ENCODE peak calls at places on chromosomes 3 and 15, in nine cellular contexts. V, W, K, J, Z, I, R, Y and A are unnamed samples.

GRCh38 chr3:152688313-152688712 is 146.6 kb upstream of the P2RY1 start:
- DNase-seq in Z (no peak), R (no peak), K (no peak), J (no peak), Y (no peak), W (no peak), V (no peak), I (no peak), A (no peak)

GRCh38 chr3:172522871-172523818 is at the start of gene TNFSF10:
- DNase-seq in K (no peak), R (peak), Y (peak), Z (peak), W (peak), I (peak), V (peak), J (peak), A (peak)

GRCh38 chr15:25664761-25665160 is 198.4 kb downstream of the ATP10A start:
- DNase-seq in K (no peak), Z (no peak), V (no peak), R (no peak), W (no peak), Y (no peak), I (no peak), J (no peak), A (no peak)

GRCh38 chr3:100022506-100022905 is 91.8 kb downstream of the FILIP1L start:
- DNase-seq in Y (no peak), K (no peak), Z (no peak), J (no peak), R (no peak), I (no peak), V (no peak), W (no peak), A (no peak)

GRCh38 chr15:56982987-56983386 is 64.5 kb downstream of the TCF12 start:
- DNase-seq in R (no peak), V (no peak), W (no peak), Y (no peak), Z (no peak), J (no peak), I (no peak), K (no peak), A (no peak)

GRCh38 chr3:125389282-125389681 is 14.2 kb upstream of the ZNF148 start:
- DNase-seq in W (no peak), Z (no peak), I (no peak), J (no peak), R (no peak), V (no peak), Y (no peak), K (no peak), A (no peak)

GRCh38 chr3:177488740-177489139 is 291.5 kb upstream of the TBL1XR1 start:
- DNase-seq in Z (no peak), V (no peak), K (no peak), W (no peak), J (no peak), I (no peak), Y (no peak), R (no peak), A (no peak)

GRCh38 chr3:162776137-162776536 is 1279.5 kb downstream of the OTOL1 start:
- DNase-seq in R (no peak), Z (no peak), V (no peak), I (no peak), Y (no peak), J (no peak), W (no peak), K (no peak), A (no peak)

GRCh38 chr3:149577801-149578200 is 80.0 kb downstream of the WWTR1 start:
- DNase-seq in I (no peak), Y (no peak), Z (no peak), V (no peak), R (no peak), W (no peak), K (no peak), J (no peak), A (no peak)

GRCh38 chr3:149571381-149571780 is 86.4 kb downstream of the WWTR1 start:
- DNase-seq in Z (no peak), I (no peak), Y (no peak), J (no peak), R (no peak), V (no peak), K (no peak), W (no peak), A (no peak)

GRCh38 chr3:149576071-149576564 is 81.7 kb downstream of the WWTR1 start:
- DNase-seq in K (no peak), J (peak), I (no peak), Y (no peak), R (no peak), W (no peak), V (peak), Z (no peak), A (no peak)

GRCh38 chr3:149575213-149575961 is 82.4 kb downstream of the WWTR1 start:
- DNase-seq in Z (no peak), I (peak), J (no peak), K (no peak), R (peak), Y (no peak), W (no peak), V (peak), A (no peak)

GRCh38 chr3:149572796-149573414 is 84.9 kb downstream of the WWTR1 start:
- DNase-seq in I (no peak), Y (no peak), K (no peak), J (no peak), V (no peak), W (no peak), Z (no peak), R (no peak), A (no peak)
- TF ChIP-seq POLR2AphosphoS5 in I (no peak), Y (no peak), K (peak), J (no peak), V (no peak), W (no peak), Z (no peak), R (no peak), A (no peak)

DNA sequence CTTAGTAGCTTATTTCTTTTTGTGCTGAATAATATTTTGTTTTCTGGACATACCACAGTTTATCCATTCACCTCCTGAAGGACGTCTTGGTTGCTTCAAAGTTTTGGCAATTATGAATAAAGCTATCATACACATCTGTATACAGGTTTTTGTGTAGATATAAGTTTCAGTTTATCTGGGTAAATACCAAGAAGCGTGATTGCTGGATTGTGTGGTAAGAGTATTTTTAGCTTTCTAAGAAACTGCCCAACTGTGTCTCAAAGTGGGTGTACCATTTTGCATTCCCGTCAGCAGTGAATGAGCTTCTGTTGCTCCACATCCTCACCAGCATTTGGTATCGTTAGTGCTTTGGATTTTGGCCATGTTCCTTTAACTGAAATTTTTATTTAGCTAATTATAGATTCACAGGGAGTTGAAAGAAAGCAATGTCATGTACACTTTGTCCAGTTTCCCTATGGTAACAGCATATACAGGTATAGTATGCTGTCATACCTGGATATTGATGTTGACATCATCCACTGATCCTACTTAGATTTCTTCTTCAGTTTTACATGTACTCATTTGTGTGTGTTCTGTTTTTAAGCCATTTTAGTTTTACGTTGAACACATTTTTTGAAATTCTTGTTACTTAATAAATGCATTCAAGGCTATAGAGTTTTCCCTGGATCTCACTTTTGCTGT is 11.9 kb downstream of the ARID3B start:
- DNase-seq in K (no peak), J (no peak), Z (no peak), R (no peak), Y (no peak), W (no peak), V (no peak), I (no peak), A (no peak)
- TF ChIP-seq EP300 in K (no peak), J (no peak), Z (no peak), R (no peak), Y (no peak), W (no peak), V (no peak), I (no peak), A (no peak)

GRCh38 chr3:102165367-102165766 is 269.4 kb upstream of the ZPLD1 start:
- DNase-seq in W (no peak), Z (no peak), I (no peak), V (no peak), Y (no peak), K (no peak), J (no peak), R (no peak), A (no peak)

GRCh38 chr3:102163818-102164154 is 271.0 kb upstream of the ZPLD1 start:
- DNase-seq in J (no peak), K (no peak), R (no peak), Z (no peak), W (no peak), Y (no peak), V (no peak), I (no peak), A (no peak)

GRCh38 chr3:102162251-102162650 is 272.6 kb upstream of the ZPLD1 start:
- DNase-seq in J (no peak), Y (no peak), Z (no peak), W (no peak), R (no peak), I (no peak), V (no peak), K (no peak), A (no peak)

GRCh38 chr3:102161362-102162006 is 273.3 kb upstream of the ZPLD1 start:
- DNase-seq in I (no peak), V (no peak), W (no peak), J (no peak), R (no peak), Y (no peak), K (no peak), Z (no peak), A (no peak)

GRCh38 chr3:102163039-102163817 is 271.6 kb upstream of the ZPLD1 start:
- DNase-seq in W (peak), Y (no peak), J (no peak), R (no peak), K (peak), V (no peak), I (peak), Z (no peak), A (no peak)
- TF ChIP-seq POLR2AphosphoS5 in W (no peak), Y (no peak), J (no peak), R (no peak), K (peak), V (no peak), I (no peak), Z (peak), A (no peak)

GRCh38 chr3:146308222-146308621 is 57.3 kb upstream of the PLSCR4 start:
- DNase-seq in Z (no peak), K (no peak), W (no peak), J (no peak), V (no peak), Y (no peak), R (no peak), I (no peak), A (no peak)

GRCh38 chr3:146313411-146314111 is 62.7 kb upstream of the PLSCR4 start:
- DNase-seq in R (no peak), V (no peak), Z (no peak), W (no peak), I (no peak), K (no peak), J (no peak), Y (no peak), A (no peak)

GRCh38 chr3:146306024-146306423 is 55.1 kb upstream of the PLSCR4 start:
- DNase-seq in R (no peak), Z (no peak), Y (no peak), K (no peak), J (no peak), W (no peak), V (no peak), I (no peak), A (no peak)

DNA sequence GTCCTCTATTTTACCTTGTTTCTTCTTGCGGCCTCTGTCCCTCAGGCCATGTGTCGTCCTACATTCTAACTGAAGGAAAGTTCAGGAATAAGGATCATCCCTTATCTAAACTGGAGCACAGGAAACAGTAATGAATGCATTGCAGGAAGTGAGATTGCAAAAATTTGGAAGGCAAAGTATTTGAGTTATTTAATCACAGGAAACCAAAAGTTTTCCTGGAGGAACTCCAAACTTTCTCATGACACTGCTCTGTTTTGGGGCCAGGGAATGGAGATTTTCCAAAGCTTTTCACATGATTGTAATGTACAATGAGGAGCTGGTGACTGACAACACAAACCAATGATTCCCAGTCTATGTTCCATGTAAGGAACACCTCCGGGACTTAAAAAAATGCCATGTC is 57.8 kb upstream of the PLSCR4 start:
- DNase-seq in I (no peak), R (no peak), K (no peak), V (no peak), J (no peak), W (no peak), Y (no peak), Z (no peak), A (no peak)
- TF ChIP-seq EP300 in I (no peak), R (no peak), K (no peak), V (no peak), J (no peak), W (no peak), Y (no peak), Z (no peak), A (no peak)

GRCh38 chr3:148606979-148607378 is 90.7 kb upstream of the AGTR1 start:
- DNase-seq in Z (no peak), K (no peak), R (peak), I (no peak), W (no peak), J (no peak), V (no peak), Y (no peak), A (peak)

GRCh38 chr3:148605551-148605950 is 92.2 kb upstream of the AGTR1 start:
- DNase-seq in W (no peak), R (no peak), J (no peak), V (no peak), K (no peak), I (no peak), Y (no peak), Z (no peak), A (no peak)

GRCh38 chr3:148600902-148601765 is 96.6 kb upstream of the AGTR1 start:
- DNase-seq in I (no peak), W (no peak), V (peak), Y (no peak), Z (no peak), J (no peak), K (no peak), R (no peak), A (peak)

GRCh38 chr3:148601766-148602685 is 95.7 kb upstream of the AGTR1 start:
- DNase-seq in J (no peak), V (peak), I (no peak), W (no peak), K (no peak), Y (no peak), Z (no peak), R (no peak), A (no peak)

DNA sequence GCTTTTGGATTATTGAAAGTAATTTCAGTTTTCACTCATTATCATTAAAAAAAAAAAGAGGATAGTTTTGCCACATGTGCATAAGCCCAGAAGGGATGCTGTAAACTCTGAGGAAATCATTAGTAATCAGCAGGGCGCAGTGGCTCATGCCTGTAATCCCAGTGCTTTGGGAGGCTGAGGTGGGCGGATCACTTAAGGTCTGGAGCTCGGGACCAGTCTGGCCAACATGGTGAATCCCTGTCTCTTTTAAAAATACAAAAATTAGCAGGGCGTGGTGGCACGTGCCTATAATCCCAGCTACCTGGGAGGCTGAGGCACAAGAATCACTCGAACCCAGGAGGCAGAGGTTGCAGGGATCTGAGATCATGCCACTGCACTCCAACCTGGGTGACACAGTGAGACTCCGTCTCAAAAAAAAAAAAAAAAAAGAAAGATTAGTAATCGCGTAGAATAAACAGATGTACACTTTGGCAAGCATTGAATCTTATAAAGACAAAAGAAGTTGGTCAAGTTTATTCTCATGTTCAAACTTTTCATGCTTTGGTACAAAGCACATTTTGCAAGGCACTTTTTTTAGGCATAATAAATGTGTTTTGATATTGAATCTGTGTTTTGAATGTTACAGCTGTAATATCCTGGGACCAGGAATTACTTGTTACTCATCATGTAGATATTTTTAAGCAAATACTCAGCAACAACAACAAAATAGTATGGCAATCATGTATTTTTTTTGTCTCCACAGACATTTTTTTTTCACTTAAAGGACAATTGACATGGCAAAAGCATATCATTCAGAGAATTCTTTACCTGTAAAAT is 93.2 kb upstream of the AGTR1 start:
- DNase-seq in R (peak), Y (peak), W (no peak), I (no peak), Z (no peak), J (no peak), K (no peak), V (no peak), A (no peak)
- TF ChIP-seq POLR2AphosphoS5 in R (peak), Y (no peak), W (no peak), I (no peak), Z (no peak), J (no peak), K (no peak), V (no peak), A (no peak)

DNA sequence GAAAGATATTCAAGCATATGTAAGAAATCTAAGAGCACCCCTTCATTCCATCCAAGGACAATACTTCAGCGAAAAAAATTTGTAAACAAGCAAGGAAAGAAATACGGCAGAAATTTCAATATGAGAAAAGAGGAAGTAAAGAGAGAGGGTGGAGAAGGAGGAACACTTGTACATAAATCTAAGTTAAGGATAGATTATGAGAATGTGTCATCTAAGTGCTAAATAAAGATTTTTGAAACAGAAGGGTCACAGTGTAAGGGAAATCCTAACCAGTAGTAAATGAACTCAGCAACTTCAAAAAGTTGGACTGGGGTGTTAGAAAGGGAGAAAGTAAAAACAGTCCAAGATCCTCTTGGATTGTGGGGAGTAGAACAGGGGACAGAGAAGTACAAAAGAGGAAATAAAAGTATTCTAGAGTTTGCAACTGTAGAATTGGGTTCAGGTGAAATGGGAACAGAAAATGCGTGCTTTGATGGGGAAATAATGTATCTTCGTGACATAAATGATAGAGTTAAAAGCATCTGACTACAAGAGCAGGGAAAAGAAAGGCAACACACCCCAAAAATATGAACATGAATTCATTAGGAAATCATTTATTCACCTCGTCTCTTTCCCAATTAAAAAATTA is 68.5 kb upstream of the ATP13A5 start:
- DNase-seq in V (no peak), Z (no peak), W (no peak), J (no peak), Y (no peak), K (no peak), R (no peak), I (no peak), A (no peak)
- TF ChIP-seq EP300 in V (no peak), Z (no peak), W (no peak), J (no peak), Y (no peak), K (no peak), R (no peak), I (no peak), A (no peak)

GRCh38 chr15:33126559-33127290 is 67.8 kb downstream of the FMN1 start:
- DNase-seq in Z (no peak), R (peak), I (peak), W (peak), Y (peak), K (peak), V (peak), J (no peak), A (peak)
- TF ChIP-seq POLR2AphosphoS5 in Z (no peak), R (no peak), I (no peak), W (no peak), Y (no peak), K (peak), V (no peak), J (no peak), A (peak)

DNA sequence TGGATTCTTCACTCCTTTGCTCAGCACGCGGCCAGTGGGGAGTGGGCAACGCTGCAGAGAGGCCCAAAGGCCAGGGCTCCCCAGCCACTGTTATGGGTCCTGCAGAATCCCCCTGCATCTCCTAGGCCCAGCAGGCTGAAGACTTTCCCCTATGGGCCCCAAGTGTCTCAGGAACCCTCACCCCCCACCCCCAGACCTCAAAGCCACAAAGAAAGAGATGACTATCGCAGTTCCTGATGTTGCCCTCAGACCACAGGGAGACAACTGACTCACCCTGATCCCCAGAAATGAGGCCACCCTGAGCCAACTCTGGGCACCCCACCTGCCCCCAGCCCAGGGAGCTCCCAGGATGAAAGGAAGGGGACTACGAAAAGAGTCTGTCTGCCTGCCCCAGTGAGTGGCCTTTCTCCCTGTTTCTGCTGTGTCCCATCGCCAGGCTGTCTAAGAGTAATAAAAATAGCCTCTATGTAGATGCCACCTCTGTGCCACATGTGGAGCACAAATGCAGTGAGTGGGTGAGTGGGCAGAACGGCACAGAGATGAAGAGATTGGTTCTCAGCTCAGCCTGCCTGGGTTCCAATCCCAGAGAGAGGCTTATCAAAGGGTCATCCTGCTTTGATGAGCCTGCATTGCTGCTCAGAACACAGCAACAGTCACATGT is 283.0 kb downstream of the UACA start:
- DNase-seq in W (no peak), R (no peak), J (no peak), I (peak), Y (no peak), K (no peak), V (no peak), Z (no peak), A (no peak)
- TF ChIP-seq EP300 in W (no peak), R (no peak), J (no peak), I (no peak), Y (no peak), K (no peak), V (no peak), Z (no peak), A (no peak)

DNA sequence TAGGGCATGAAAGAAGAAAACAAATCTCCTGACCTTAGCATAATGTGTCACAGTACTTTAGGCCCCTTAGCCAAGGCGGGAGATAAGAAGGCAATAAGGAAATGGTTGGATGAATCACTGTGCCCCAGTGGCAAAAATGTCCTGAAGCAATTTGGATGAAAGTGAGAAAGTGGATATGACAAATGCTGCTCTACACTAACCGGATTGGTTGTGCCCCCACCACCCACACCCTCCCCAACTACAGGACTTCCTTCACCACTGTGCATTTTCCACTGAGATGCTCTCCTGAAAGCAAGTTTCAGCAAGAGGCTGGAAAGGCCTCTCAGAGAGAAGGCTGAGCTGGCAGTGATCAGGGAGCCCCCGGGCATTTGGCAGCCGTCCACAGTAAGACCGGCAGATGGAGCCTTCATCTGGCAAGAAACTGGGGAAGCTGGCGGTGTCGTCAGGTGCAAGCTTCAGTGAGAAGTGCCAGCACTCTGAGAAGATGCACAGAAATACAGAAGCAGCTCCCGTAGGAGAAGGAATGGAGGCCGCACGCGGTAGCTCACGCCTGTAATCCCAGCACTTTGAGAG is 63.8 kb downstream of the ATP1B3 start:
- DNase-seq in W (no peak), K (peak), R (peak), Z (no peak), J (no peak), I (no peak), V (no peak), Y (peak), A (peak)
- TF ChIP-seq POLR2AphosphoS5 in W (no peak), K (no peak), R (no peak), Z (no peak), J (no peak), I (no peak), V (no peak), Y (no peak), A (peak)